ENCODE peak calls at places on chromosomes 3 and 15, in five cellular contexts. One of them, this sample, is unnamed.

GRCh38 chr3:170562080-170562479 is 23.8 kb downstream of the SLC7A14 start:
- DNase-seq in stimulated activated CD4-positive, alpha-beta T cell treated with anti-CD3 and anti-CD28 coated beads, Interleukin-4, amount 100 ng/mL, for 48 hours: no peak
- DNase-seq in left kidney: no peak
- DNase-seq in ELR: no peak
- DNase-seq in foreskin fibroblast: no peak
- DNase-seq in this sample: no peak

GRCh38 chr15:64524778-64525177 is 64.4 kb downstream of the ZNF609 start:
- DNase-seq in left kidney: no peak
- DNase-seq in foreskin fibroblast: no peak
- DNase-seq in ELR: peak
- DNase-seq in stimulated activated CD4-positive, alpha-beta T cell treated with anti-CD3 and anti-CD28 coated beads, Interleukin-4, amount 100 ng/mL, for 48 hours: no peak
- DNase-seq in this sample: no peak

GRCh38 chr3:30693470-30694120 is 87.2 kb downstream of the TGFBR2 start:
- DNase-seq in foreskin fibroblast: peak
- DNase-seq in left kidney: peak
- DNase-seq in stimulated activated CD4-positive, alpha-beta T cell treated with anti-CD3 and anti-CD28 coated beads, Interleukin-4, amount 100 ng/mL, for 48 hours: no peak
- DNase-seq in ELR: peak
- DNase-seq in this sample: peak

GRCh38 chr3:189632238-189632637 is 1.0 kb downstream of the TP63 start:
- DNase-seq in stimulated activated CD4-positive, alpha-beta T cell treated with anti-CD3 and anti-CD28 coated beads, Interleukin-4, amount 100 ng/mL, for 48 hours: no peak
- DNase-seq in ELR: no peak
- DNase-seq in left kidney: no peak
- DNase-seq in foreskin fibroblast: no peak
- DNase-seq in this sample: no peak

GRCh38 chr15:84840741-84841429 is 23.7 kb downstream of the ALPK3 start:
- DNase-seq in foreskin fibroblast: peak
- DNase-seq in stimulated activated CD4-positive, alpha-beta T cell treated with anti-CD3 and anti-CD28 coated beads, Interleukin-4, amount 100 ng/mL, for 48 hours: no peak
- DNase-seq in ELR: no peak
- DNase-seq in left kidney: no peak
- DNase-seq in this sample: peak

GRCh38 chr3:70053293-70053692 is 53.8 kb downstream of the SAMMSON start:
- DNase-seq in ELR: peak
- DNase-seq in foreskin fibroblast: no peak
- DNase-seq in left kidney: no peak
- DNase-seq in stimulated activated CD4-positive, alpha-beta T cell treated with anti-CD3 and anti-CD28 coated beads, Interleukin-4, amount 100 ng/mL, for 48 hours: no peak
- DNase-seq in this sample: no peak

GRCh38 chr3:8607285-8608040 is 37.1 kb downstream of the SSUH2 start:
- DNase-seq in left kidney: peak
- DNase-seq in foreskin fibroblast: peak
- DNase-seq in stimulated activated CD4-positive, alpha-beta T cell treated with anti-CD3 and anti-CD28 coated beads, Interleukin-4, amount 100 ng/mL, for 48 hours: no peak
- DNase-seq in ELR: peak
- DNase-seq in this sample: peak

GRCh38 chr3:126442099-126442848 is 33.4 kb downstream of the ZXDC start:
- DNase-seq in stimulated activated CD4-positive, alpha-beta T cell treated with anti-CD3 and anti-CD28 coated beads, Interleukin-4, amount 100 ng/mL, for 48 hours: no peak
- DNase-seq in ELR: no peak
- DNase-seq in foreskin fibroblast: no peak
- DNase-seq in left kidney: no peak
- DNase-seq in this sample: no peak

GRCh38 chr3:130291148-130291547 is 54.3 kb upstream of the COL6A5 start:
- DNase-seq in left kidney: no peak
- DNase-seq in stimulated activated CD4-positive, alpha-beta T cell treated with anti-CD3 and anti-CD28 coated beads, Interleukin-4, amount 100 ng/mL, for 48 hours: no peak
- DNase-seq in foreskin fibroblast: no peak
- DNase-seq in ELR: no peak
- DNase-seq in this sample: no peak

GRCh38 chr3:172343979-172344378 is 104.3 kb downstream of the GHSR start:
- DNase-seq in ELR: no peak
- DNase-seq in stimulated activated CD4-positive, alpha-beta T cell treated with anti-CD3 and anti-CD28 coated beads, Interleukin-4, amount 100 ng/mL, for 48 hours: no peak
- DNase-seq in left kidney: no peak
- DNase-seq in foreskin fibroblast: no peak
- DNase-seq in this sample: no peak

GRCh38 chr3:164341086-164341485 is 737.2 kb downstream of the SI start:
- DNase-seq in foreskin fibroblast: no peak
- DNase-seq in stimulated activated CD4-positive, alpha-beta T cell treated with anti-CD3 and anti-CD28 coated beads, Interleukin-4, amount 100 ng/mL, for 48 hours: no peak
- DNase-seq in left kidney: no peak
- DNase-seq in ELR: no peak
- DNase-seq in this sample: no peak

GRCh38 chr3:128922804-128923459 is 43.5 kb downstream of the ACAD9 start:
- DNase-seq in ELR: no peak
- DNase-seq in left kidney: no peak
- DNase-seq in stimulated activated CD4-positive, alpha-beta T cell treated with anti-CD3 and anti-CD28 coated beads, Interleukin-4, amount 100 ng/mL, for 48 hours: peak
- DNase-seq in foreskin fibroblast: no peak
- DNase-seq in this sample: no peak

GRCh38 chr15:101378356-101378755 is 83.3 kb upstream of the SNRPA1 start:
- DNase-seq in stimulated activated CD4-positive, alpha-beta T cell treated with anti-CD3 and anti-CD28 coated beads, Interleukin-4, amount 100 ng/mL, for 48 hours: no peak
- DNase-seq in left kidney: no peak
- DNase-seq in foreskin fibroblast: no peak
- DNase-seq in ELR: no peak
- DNase-seq in this sample: no peak

This sample was measured in AG09309.